ENCODE peak calls at places on chromosomes 13 and 19, in four cellular contexts. B is RWPE1, N is tibial nerve, E is ascending aorta. K is an unnamed sample.

GRCh38 chr13:96034662-96035061 is 18.5 kb downstream of the UGGT2 start:
- DNase-seq in B (no peak), N (no peak), E (no peak), K (no peak)

GRCh38 chr19:56191711-56192110 is 5.9 kb downstream of the ZSCAN5B start:
- DNase-seq in B (no peak), N (no peak), E (no peak), K (no peak)

GRCh38 chr19:47487551-47488515 is 3.8 kb upstream of the KPTN start:
- DNase-seq in B (no peak), N (no peak), E (no peak), K (no peak)

GRCh38 chr13:113555141-113555540 is 29.4 kb upstream of the TFDP1 start:
- DNase-seq in B (no peak), N (no peak), E (no peak), K (no peak)

GRCh38 chr19:45558399-45558878 is 26.2 kb downstream of the OPA3 start:
- DNase-seq in B (peak; percentile 49), N (peak; percentile 31), E (no peak), K (peak; percentile 20)

GRCh38 chr19:1424182-1424955 is 13.8 kb upstream of the RPS15 start:
- DNase-seq in B (no peak), N (no peak), E (no peak), K (no peak)

GRCh38 chr13:58455094-58455493 is 823.5 kb downstream of the PCDH17 start:
- DNase-seq in B (no peak), N (no peak), E (no peak), K (no peak)

GRCh38 chr19:397321-397720 is 11.6 kb downstream of the C2CD4C start:
- DNase-seq in B (no peak), N (no peak), E (no peak), K (no peak)

GRCh38 chr19:13831560-13832056 is 36.4 kb downstream of the ZSWIM4 start:
- DNase-seq in B (no peak), N (no peak), E (no peak), K (no peak)
- TF ChIP-seq CTCF in B (no peak), N (no peak), E (no peak), K (no peak)

DNA sequence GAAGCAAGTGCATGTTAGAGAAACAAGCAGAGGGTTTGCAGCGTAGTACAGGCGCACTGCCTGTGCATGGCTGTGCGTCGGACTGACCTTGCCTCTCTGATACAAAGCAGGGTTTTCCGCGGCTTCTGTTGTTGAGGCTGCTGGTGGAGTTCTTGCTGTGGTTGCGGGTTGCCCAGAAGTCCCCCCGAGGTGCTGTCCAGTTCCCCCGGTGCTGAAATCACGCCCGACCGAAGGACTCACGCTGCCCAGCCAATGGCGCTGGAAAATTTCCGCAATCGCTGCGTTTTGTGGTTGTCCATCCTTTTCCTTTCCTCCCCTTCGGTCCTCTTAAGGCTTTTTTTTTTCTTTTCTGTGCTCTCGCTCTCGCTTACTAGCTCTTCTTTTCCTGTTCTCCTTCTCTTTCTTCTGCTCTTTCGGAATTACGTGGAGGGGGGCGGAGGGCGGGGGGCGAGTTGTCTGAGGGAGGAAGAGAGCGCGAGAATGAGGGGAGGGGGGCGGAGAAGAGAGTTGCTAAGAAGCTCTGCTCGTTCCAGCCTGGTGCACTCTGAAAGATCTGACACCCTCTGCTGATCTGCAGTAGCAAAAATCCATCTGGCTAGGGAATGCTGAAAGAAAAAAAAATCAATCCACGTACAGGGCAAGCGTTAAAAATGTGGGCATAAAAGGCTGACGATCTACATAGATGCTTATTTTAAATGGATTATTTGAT is at the start of gene SLITRK1:
- DNase-seq in B (peak; percentile 51), N (peak; percentile 44), E (no peak), K (peak; percentile 41)
- H3K27ac ChIP-seq in B (no peak within 1 kb of the TSS), N (no peak within 1 kb of the TSS), E (no peak within 1 kb of the TSS), K (no peak within 1 kb of the TSS)

GRCh38 chr19:16661480-16662034 is 618 bp downstream of the TMEM38A start:
- DNase-seq in B (no peak), N (peak; percentile 17), E (no peak), K (no peak)

GRCh38 chr19:16657384-16657783 is 2.6 kb downstream of the SMIM7 start:
- DNase-seq in B (no peak), N (no peak), E (no peak), K (no peak)

GRCh38 chr19:16659464-16659831 is 496 bp downstream of the SMIM7 start:
- DNase-seq in B (no peak), N (no peak), E (no peak), K (no peak)

GRCh38 chr19:16660763-16661479 is at the start of gene TMEM38A:
- DNase-seq in B (peak; percentile 55), N (no peak), E (no peak), K (no peak)

GRCh38 chr19:16659832-16660708 is at the start of gene SMIM7:
- DNase-seq in B (peak; percentile 100), N (peak; percentile 96), E (peak; percentile 93), K (peak; percentile 97)
- TF ChIP-seq CTCF in B (no peak), N (no peak), E (no peak), K (peak; percentile 20)

GRCh38 chr13:44403720-44404063 is 30.1 kb downstream of the SERP2 start:
- DNase-seq in B (no peak), N (no peak), E (no peak), K (no peak)

GRCh38 chr13:44399045-44399444 is 25.4 kb downstream of the SERP2 start:
- DNase-seq in B (no peak), N (no peak), E (no peak), K (no peak)

GRCh38 chr13:44404261-44405139 is 30.9 kb downstream of the SERP2 start:
- DNase-seq in B (no peak), N (no peak), E (no peak), K (no peak)

GRCh38 chr13:44402902-44403719 is 29.5 kb downstream of the SERP2 start:
- DNase-seq in B (no peak), N (no peak), E (no peak), K (no peak)

GRCh38 chr13:44401577-44401976 is 28.0 kb downstream of the SERP2 start:
- DNase-seq in B (no peak), N (no peak), E (no peak), K (no peak)
- H3K27ac ChIP-seq in B (no peak overlapping the region), N (no peak overlapping the region), E (no peak overlapping the region), K (no peak overlapping the region)

GRCh38 chr13:74243637-74244526 is 109.7 kb upstream of the KLF12 start:
- DNase-seq in B (peak; percentile 7), N (no peak), E (no peak), K (peak; percentile 71)
- TF ChIP-seq CTCF in B (no peak), N (no peak), E (no peak), K (no peak)

DNA sequence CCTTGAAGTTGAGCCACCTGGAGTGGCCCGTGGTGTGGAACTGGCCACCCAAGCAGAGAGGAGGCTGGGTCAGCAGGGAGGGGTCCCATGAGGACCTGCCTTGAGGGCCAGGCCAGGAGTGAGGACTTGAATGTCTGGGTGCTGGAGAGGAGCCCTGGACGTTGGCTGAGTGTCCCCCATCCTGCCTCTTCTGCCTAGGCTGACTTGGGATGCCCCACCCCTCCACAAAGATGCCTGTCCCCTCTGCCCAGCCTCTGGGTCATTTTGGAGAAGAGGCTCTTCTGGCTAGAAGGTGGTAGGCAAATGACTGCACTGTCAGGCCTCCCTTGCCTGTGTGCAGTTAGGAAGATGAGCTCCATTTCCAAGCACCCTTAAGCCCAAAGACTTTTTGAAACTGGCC is 1.7 kb downstream of the SSBP4 start:
- DNase-seq in B (no peak), N (no peak), E (no peak), K (no peak)
- H3K27ac ChIP-seq in B (peak overlapping the region; percentile 86), N (no peak overlapping the region), E (peak overlapping the region; percentile 93), K (no peak overlapping the region)

GRCh38 chr13:42395066-42395821 is 123.3 kb downstream of the AKAP11 start:
- DNase-seq in B (no peak), N (no peak), E (no peak), K (no peak)

GRCh38 chr13:42393573-42394360 is 121.8 kb downstream of the AKAP11 start:
- DNase-seq in B (no peak), N (no peak), E (no peak), K (no peak)

GRCh38 chr13:42392706-42393572 is 121.0 kb downstream of the AKAP11 start:
- DNase-seq in B (no peak), N (no peak), E (no peak), K (no peak)

GRCh38 chr13:42396501-42396900 is 124.5 kb downstream of the AKAP11 start:
- DNase-seq in B (no peak), N (no peak), E (no peak), K (no peak)

DNA sequence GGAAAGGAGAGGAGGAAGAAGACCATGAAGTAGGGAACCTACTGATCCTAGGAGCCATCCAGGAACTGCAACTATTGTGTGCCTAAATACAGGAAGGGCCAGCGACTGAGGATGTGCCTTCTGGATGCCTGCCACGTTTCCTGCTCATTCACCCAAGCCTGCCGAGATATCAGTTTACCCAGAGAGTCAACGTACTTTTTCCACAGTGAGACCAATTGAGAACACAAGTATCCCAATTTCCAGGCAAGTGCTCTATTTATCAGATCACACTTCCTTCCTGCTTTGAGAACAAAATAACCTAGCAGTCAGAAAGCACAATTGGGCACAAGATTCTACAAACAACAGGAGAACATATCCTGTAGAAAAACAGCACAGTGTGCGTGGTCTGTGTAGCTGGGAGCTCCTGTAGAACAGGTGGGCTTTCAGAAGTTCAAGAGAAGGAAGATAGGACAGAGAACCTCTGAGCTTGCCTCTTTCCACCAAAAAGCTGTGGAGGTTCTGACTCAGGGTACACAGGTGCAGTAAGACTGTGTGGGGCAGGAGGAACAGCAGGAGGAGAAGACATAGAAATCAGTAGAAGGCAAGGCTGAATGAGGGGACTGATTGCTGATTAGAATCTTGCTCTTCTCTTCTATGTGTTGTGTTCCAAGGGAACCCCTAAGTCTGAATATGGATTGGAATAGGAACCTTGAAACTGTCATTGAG is 122.6 kb downstream of the AKAP11 start:
- DNase-seq in B (no peak), N (no peak), E (no peak), K (no peak)
- TF ChIP-seq CTCF in B (no peak), N (no peak), E (no peak), K (no peak)

GRCh38 chr19:7068599-7068998 is 904 bp upstream of the ZNF557 start:
- DNase-seq in B (no peak), N (no peak), E (no peak), K (no peak)

GRCh38 chr19:7069904-7070226 is 362 bp downstream of the ZNF557 start:
- DNase-seq in B (no peak), N (no peak), E (no peak), K (no peak)

GRCh38 chr19:7072541-7072940 is 3.0 kb downstream of the ZNF557 start:
- DNase-seq in B (no peak), N (no peak), E (no peak), K (no peak)

GRCh38 chr19:7067716-7068115 is 1.8 kb upstream of the ZNF557 start:
- DNase-seq in B (no peak), N (no peak), E (no peak), K (no peak)

GRCh38 chr19:7069042-7069903 is at the start of gene ZNF557:
- DNase-seq in B (peak; percentile 96), N (peak; percentile 98), E (peak; percentile 95), K (peak; percentile 97)
- H3K27ac ChIP-seq in B (peak within 1 kb of the TSS; percentile 87), N (peak within 1 kb of the TSS; percentile 68), E (peak within 1 kb of the TSS; percentile 52), K (peak within 1 kb of the TSS; percentile 75)

K was measured in brain microvascular endothelial cell.